ENCODE peak calls at places on chromosomes 11 and 22, in five cellular contexts. P is H1; V is activated CD4-positive, alpha-beta T cell treated with anti-CD3 and anti-CD28 coated beads, Interleukin-2, amount 50 U/mL, for 24 hours; F is iPS-NIHi11; J is cardiac fibroblast. T is an unnamed sample.

GRCh38 chr11:20337526-20338154 is 25.9 kb upstream of the HTATIP2 start:
- DNase-seq in J (peak), F (peak), V (no peak), P (peak), T (peak)

GRCh38 chr22:48721394-48721666 is 1106.3 kb downstream of the BRD1 start:
- DNase-seq in V (no peak), P (no peak), J (no peak), F (no peak), T (no peak)

GRCh38 chr11:46541593-46542371 is 52.0 kb downstream of the AMBRA1 start:
- DNase-seq in F (no peak), P (no peak), V (no peak), J (no peak), T (no peak)

GRCh38 chr11:128948583-128948982 is 5.9 kb upstream of the TP53AIP1 start:
- DNase-seq in F (peak), P (no peak), J (no peak), V (no peak), T (no peak)

GRCh38 chr11:37230865-37231264 is 632.8 kb upstream of the RAG2 start:
- DNase-seq in V (no peak), J (no peak), F (peak), P (no peak), T (no peak)

GRCh38 chr11:64152841-64153691 is 12.8 kb downstream of the MACROD1 start:
- DNase-seq in J (peak), P (peak), V (peak), F (peak), T (peak)

GRCh38 chr11:44652901-44653644 is 73.7 kb upstream of the TSPAN18 start:
- DNase-seq in P (no peak), F (no peak), V (no peak), J (no peak), T (no peak)

GRCh38 chr11:12901874-12902481 is 107.1 kb upstream of the RASSF10 start:
- DNase-seq in P (no peak), V (no peak), F (no peak), J (peak), T (no peak)

GRCh38 chr22:23245045-23245798 is 64.9 kb downstream of the BCR start:
- DNase-seq in J (peak), F (no peak), P (no peak), V (no peak), T (no peak)

GRCh38 chr11:111301840-111302113 is 3.4 kb downstream of the POU2AF3 start:
- DNase-seq in J (no peak), F (no peak), V (no peak), P (no peak), T (no peak)

GRCh38 chr11:88831303-88831890 is 234.4 kb downstream of the GRM5 start:
- DNase-seq in J (no peak), P (no peak), F (no peak), V (no peak), T (no peak)

GRCh38 chr11:117701781-117702180 is 95.2 kb downstream of the DSCAML1 start:
- DNase-seq in P (no peak), V (no peak), F (no peak), J (no peak), T (no peak)

GRCh38 chr11:100872951-100873350 is 185.9 kb downstream of the ARHGAP42 start:
- DNase-seq in P (no peak), V (no peak), F (no peak), J (peak), T (no peak)

GRCh38 chr11:128476729-128477128 is 110.6 kb downstream of the ETS1 start:
- DNase-seq in F (no peak), P (no peak), V (no peak), J (no peak), T (no peak)

GRCh38 chr11:112345166-112345565 is 84.5 kb upstream of the PLET1 start:
- DNase-seq in V (no peak), F (no peak), J (no peak), P (no peak), T (no peak)

GRCh38 chr11:73951797-73952196 is 971 bp downstream of the DNAJB13 start:
- DNase-seq in P (no peak), F (no peak), V (no peak), J (no peak), T (no peak)

GRCh38 chr11:59141673-59142460 is 789 bp upstream of the FAM111A start:
- DNase-seq in F (no peak), J (peak), V (no peak), P (no peak), T (no peak)

GRCh38 chr11:44969853-44970252 is 19.2 kb upstream of the TP53I11 start:
- DNase-seq in J (no peak), F (no peak), P (no peak), V (no peak), T (no peak)

GRCh38 chr11:19604679-19605375 is 107.8 kb upstream of the NAV2 start:
- DNase-seq in F (no peak), V (no peak), J (no peak), P (no peak), T (no peak)

GRCh38 chr11:61923166-61924015 is 6.0 kb upstream of the RAB3IL1 start:
- DNase-seq in P (peak), F (peak), V (no peak), J (peak), T (no peak)

GRCh38 chr11:72932132-72932570 is 117.9 kb downstream of the ATG16L2 start:
- DNase-seq in V (no peak), J (peak), P (no peak), F (no peak), T (no peak)

GRCh38 chr11:68992743-68993255 is 12.0 kb upstream of the MRGPRD start:
- DNase-seq in F (no peak), V (no peak), J (no peak), P (peak), T (no peak)

GRCh38 chr22:17096095-17096494 is 11.3 kb downstream of the IL17RA start:
- DNase-seq in P (no peak), F (no peak), V (no peak), J (no peak), T (no peak)

GRCh38 chr11:128472128-128473110 is 114.9 kb downstream of the ETS1 start:
- DNase-seq in J (peak), P (no peak), F (no peak), V (no peak), T (no peak)

GRCh38 chr11:15912291-15912690 is 444.1 kb downstream of the SOX6 start:
- DNase-seq in P (no peak), F (no peak), J (no peak), V (no peak), T (no peak)

GRCh38 chr22:24492391-24492790 is 2.7 kb upstream of the UPB1 start:
- DNase-seq in P (no peak), J (no peak), V (no peak), F (no peak), T (no peak)

GRCh38 chr11:75285776-75286360 is 45.3 kb downstream of the TPBGL start:
- DNase-seq in J (no peak), F (no peak), V (no peak), P (no peak), T (no peak)

GRCh38 chr11:46270707-46271106 is 6.8 kb upstream of the CREB3L1 start:
- DNase-seq in P (no peak), V (no peak), J (no peak), F (no peak), T (no peak)

GRCh38 chr11:10303558-10304363 is 1.1 kb upstream of the ADM start:
- DNase-seq in F (no peak), J (peak), P (peak), V (no peak), T (peak)

GRCh38 chr22:45180280-45180679 is 16.6 kb downstream of the NUP50 start:
- DNase-seq in V (no peak), F (no peak), J (no peak), P (no peak), T (no peak)

GRCh38 chr22:46129390-46130041 is 20.8 kb upstream of the PPARA start:
- DNase-seq in J (no peak), V (no peak), F (no peak), P (no peak), T (no peak)

GRCh38 chr11:14029415-14029814 is 66.9 kb downstream of the SPON1 start:
- DNase-seq in V (no peak), J (no peak), F (peak), P (no peak), T (no peak)

GRCh38 chr11:24828938-24829337 is 332.1 kb downstream of the LUZP2 start:
- DNase-seq in F (no peak), J (no peak), V (no peak), P (no peak), T (no peak)

GRCh38 chr11:27187848-27188621 is 147.4 kb downstream of the BBOX1 start:
- DNase-seq in J (no peak), F (no peak), P (no peak), V (no peak), T (no peak)

GRCh38 chr11:121557348-121557747 is 104.6 kb upstream of the SORL1-AS1 start:
- DNase-seq in V (no peak), F (no peak), J (no peak), P (no peak), T (no peak)

GRCh38 chr11:78927511-78927910 is 352.8 kb upstream of the NARS2 start:
- DNase-seq in J (no peak), V (no peak), P (no peak), F (no peak), T (no peak)

T was measured in NCI-H1930.